ENCODE peak calls at places on chromosomes 5 and 9, in six cellular contexts. S is NCI-H446, W is cardiac fibroblast, Z is left cardiac atrium, A is mucosa of descending colon, D is T-cell. U is an unnamed sample.

GRCh38 chr9:3508531-3509374 is 17.0 kb downstream of the RFX3 start:
- DNase-seq in W (peak), S (peak), Z (no peak), D (no peak), A (no peak), U (no peak)

GRCh38 chr9:77471572-77471971 is 176.6 kb downstream of the GNA14 start:
- DNase-seq in Z (no peak), S (no peak), D (no peak), W (no peak), A (no peak), U (no peak)

GRCh38 chr9:33250458-33250995 is 10.6 kb downstream of the SPINK4 start:
- DNase-seq in Z (no peak), W (peak), D (no peak), S (no peak), A (no peak), U (no peak)

GRCh38 chr9:84296146-84296843 is 44.3 kb downstream of the SLC28A3 start:
- DNase-seq in W (peak), A (no peak), D (no peak), Z (no peak), S (no peak), U (peak)

GRCh38 chr5:119829341-119829740 is 200.0 kb downstream of the FAM170A start:
- DNase-seq in D (no peak), A (no peak), Z (no peak), W (no peak), S (no peak), U (no peak)

GRCh38 chr5:54251981-54252380 is 58.4 kb downstream of the ARL15 start:
- DNase-seq in Z (no peak), A (no peak), S (no peak), W (no peak), D (no peak), U (no peak)

GRCh38 chr9:91817493-91818225 is 132.4 kb downstream of the ROR2 start:
- DNase-seq in Z (no peak), W (peak), D (no peak), A (no peak), S (no peak), U (no peak)

GRCh38 chr9:3682186-3682585 is 156.4 kb upstream of the RFX3 start:
- DNase-seq in S (no peak), D (no peak), Z (no peak), A (no peak), W (no peak), U (no peak)

GRCh38 chr9:108182950-108183381 is 672.8 kb downstream of the ACTL7B start:
- DNase-seq in S (no peak), D (no peak), W (peak), A (no peak), Z (peak), U (no peak)

GRCh38 chr5:76303917-76304316 is 99.2 kb upstream of the IQGAP2 start:
- DNase-seq in Z (no peak), S (no peak), D (peak), A (peak), W (no peak), U (peak)

GRCh38 chr5:115944501-115944900 is 17.8 kb upstream of the LVRN start:
- DNase-seq in Z (no peak), W (no peak), S (no peak), D (no peak), A (no peak), U (no peak)

GRCh38 chr5:161934486-161934885 is 86.6 kb downstream of the GABRA1 start:
- DNase-seq in D (no peak), A (no peak), Z (no peak), S (no peak), W (no peak), U (no peak)

GRCh38 chr9:107480386-107480789 is 9.2 kb downstream of the KLF4 start:
- DNase-seq in A (peak), D (no peak), W (peak), Z (peak), S (no peak), U (no peak)

GRCh38 chr5:32540446-32540845 is 44.9 kb upstream of the SUB1 start:
- DNase-seq in W (no peak), D (no peak), S (no peak), Z (no peak), A (no peak), U (no peak)

GRCh38 chr5:59760798-59761348 is 132.7 kb downstream of the PDE4D start:
- DNase-seq in D (no peak), W (peak), Z (no peak), A (no peak), S (no peak), U (no peak)

U was measured in T-helper 22 cell.